ENCODE peak calls at places on chromosomes 6 and 20, in nine cellular contexts. One of them, this sample, is unnamed. For H3K4me1 and H3K9me3, the result is how much of the 10 kb centered on the place peaks cover.

GRCh38 chr6:122352958-122353357 is 46.5 kb upstream of the HSF2 start:
- DNase-seq in spleen: no peak
- DNase-seq in Peyer's patch: no peak
- DNase-seq in heart right ventricle: no peak
- DNase-seq in heart left ventricle: no peak
- DNase-seq in mucosa of descending colon: no peak
- DNase-seq in thoracic aorta: no peak
- DNase-seq in adrenal gland: no peak
- DNase-seq in cardiac muscle cell: no peak
- DNase-seq in this sample: no peak

GRCh38 chr6:116389357-116389756 is 18.6 kb downstream of the DSE start:
- DNase-seq in spleen: no peak
- DNase-seq in Peyer's patch: no peak
- DNase-seq in heart right ventricle: no peak
- DNase-seq in heart left ventricle: no peak
- DNase-seq in mucosa of descending colon: no peak
- DNase-seq in thoracic aorta: no peak
- DNase-seq in adrenal gland: no peak
- DNase-seq in cardiac muscle cell: no peak
- DNase-seq in this sample: no peak

GRCh38 chr20:13008761-13009681 is at the start of gene SPTLC3:
- DNase-seq in spleen: no peak
- DNase-seq in Peyer's patch: peak
- DNase-seq in heart right ventricle: no peak
- DNase-seq in heart left ventricle: no peak
- DNase-seq in mucosa of descending colon: no peak
- DNase-seq in thoracic aorta: no peak
- DNase-seq in adrenal gland: peak
- DNase-seq in cardiac muscle cell: peak
- DNase-seq in this sample: peak

GRCh38 chr6:13097454-13097853 is 230.9 kb downstream of the TBC1D7 start:
- DNase-seq in spleen: no peak
- DNase-seq in Peyer's patch: no peak
- DNase-seq in heart right ventricle: no peak
- DNase-seq in heart left ventricle: no peak
- DNase-seq in mucosa of descending colon: no peak
- DNase-seq in thoracic aorta: no peak
- DNase-seq in adrenal gland: no peak
- DNase-seq in cardiac muscle cell: no peak
- DNase-seq in this sample: no peak

GRCh38 chr20:2751868-2752630 is 48.4 kb downstream of the CPXM1 start:
- DNase-seq in spleen: peak
- DNase-seq in Peyer's patch: peak
- DNase-seq in heart right ventricle: peak
- DNase-seq in heart left ventricle: no peak
- DNase-seq in mucosa of descending colon: peak
- DNase-seq in thoracic aorta: no peak
- DNase-seq in adrenal gland: peak
- DNase-seq in cardiac muscle cell: peak
- DNase-seq in this sample: no peak

GRCh38 chr20:16553161-16553560 is 20.1 kb downstream of the KIF16B start:
- DNase-seq in spleen: no peak
- DNase-seq in Peyer's patch: no peak
- DNase-seq in heart right ventricle: no peak
- DNase-seq in heart left ventricle: no peak
- DNase-seq in mucosa of descending colon: no peak
- DNase-seq in thoracic aorta: no peak
- DNase-seq in adrenal gland: peak
- DNase-seq in cardiac muscle cell: no peak
- DNase-seq in this sample: no peak

GRCh38 chr20:46011631-46012482 is 3.1 kb downstream of the MMP9 start:
- DNase-seq in spleen: peak
- DNase-seq in Peyer's patch: peak
- DNase-seq in heart right ventricle: peak
- DNase-seq in heart left ventricle: peak
- DNase-seq in mucosa of descending colon: peak
- DNase-seq in thoracic aorta: no peak
- DNase-seq in adrenal gland: peak
- DNase-seq in cardiac muscle cell: peak
- DNase-seq in this sample: peak

GRCh38 chr6:138406443-138406842 is 2.4 kb downstream of the HEBP2 start:
- DNase-seq in spleen: no peak
- DNase-seq in Peyer's patch: no peak
- DNase-seq in heart right ventricle: no peak
- DNase-seq in heart left ventricle: no peak
- DNase-seq in mucosa of descending colon: no peak
- DNase-seq in thoracic aorta: no peak
- DNase-seq in adrenal gland: no peak
- DNase-seq in cardiac muscle cell: no peak
- DNase-seq in this sample: no peak

GRCh38 chr6:109715616-109716015 is 24.5 kb downstream of the FIG4 start:
- DNase-seq in spleen: no peak
- DNase-seq in Peyer's patch: no peak
- DNase-seq in heart right ventricle: no peak
- DNase-seq in heart left ventricle: no peak
- DNase-seq in mucosa of descending colon: no peak
- DNase-seq in thoracic aorta: no peak
- DNase-seq in adrenal gland: no peak
- DNase-seq in cardiac muscle cell: peak
- DNase-seq in this sample: no peak

GRCh38 chr6:151014404-151015150 is 149.1 kb downstream of the MTHFD1L start:
- DNase-seq in spleen: peak
- DNase-seq in Peyer's patch: peak
- DNase-seq in heart right ventricle: peak
- DNase-seq in heart left ventricle: peak
- DNase-seq in mucosa of descending colon: peak
- DNase-seq in thoracic aorta: no peak
- DNase-seq in adrenal gland: peak
- DNase-seq in cardiac muscle cell: peak
- DNase-seq in this sample: peak

GRCh38 chr6:125191916-125192609 is 38.5 kb downstream of the TPD52L1 start:
- DNase-seq in spleen: no peak
- DNase-seq in Peyer's patch: peak
- DNase-seq in heart right ventricle: peak
- DNase-seq in heart left ventricle: no peak
- DNase-seq in mucosa of descending colon: no peak
- DNase-seq in thoracic aorta: peak
- DNase-seq in adrenal gland: peak
- DNase-seq in cardiac muscle cell: peak
- DNase-seq in this sample: peak

GRCh38 chr6:52995913-52996685 is 1.0 kb upstream of the GSTA4 start:
- DNase-seq in spleen: peak
- DNase-seq in Peyer's patch: peak
- DNase-seq in heart right ventricle: peak
- DNase-seq in heart left ventricle: no peak
- DNase-seq in mucosa of descending colon: no peak
- DNase-seq in thoracic aorta: no peak
- DNase-seq in adrenal gland: peak
- DNase-seq in cardiac muscle cell: peak
- DNase-seq in this sample: peak

GRCh38 chr20:3940905-3941304 is 51.7 kb downstream of the PANK2 start:
- DNase-seq in spleen: no peak
- DNase-seq in Peyer's patch: no peak
- DNase-seq in heart right ventricle: no peak
- DNase-seq in heart left ventricle: no peak
- DNase-seq in mucosa of descending colon: no peak
- DNase-seq in thoracic aorta: no peak
- DNase-seq in adrenal gland: no peak
- DNase-seq in cardiac muscle cell: no peak
- DNase-seq in this sample: no peak

GRCh38 chr20:64244870-64245603 is 10.5 kb upstream of the PCMTD2 start:
- DNase-seq in spleen: peak
- DNase-seq in Peyer's patch: peak
- DNase-seq in heart right ventricle: no peak
- DNase-seq in heart left ventricle: no peak
- DNase-seq in mucosa of descending colon: no peak
- DNase-seq in thoracic aorta: no peak
- DNase-seq in adrenal gland: no peak
- DNase-seq in cardiac muscle cell: no peak
- DNase-seq in this sample: no peak

GRCh38 chr20:5482791-5483190 is 166.0 kb upstream of the PROKR2 start:
- DNase-seq in spleen: no peak
- DNase-seq in Peyer's patch: peak
- DNase-seq in heart right ventricle: no peak
- DNase-seq in heart left ventricle: no peak
- DNase-seq in mucosa of descending colon: no peak
- DNase-seq in thoracic aorta: no peak
- DNase-seq in adrenal gland: no peak
- DNase-seq in cardiac muscle cell: peak
- DNase-seq in this sample: no peak

GRCh38 chr6:85464260-85464644 is 14.4 kb downstream of the NT5E start:
- DNase-seq in spleen: no peak
- DNase-seq in Peyer's patch: no peak
- DNase-seq in heart right ventricle: no peak
- DNase-seq in heart left ventricle: no peak
- DNase-seq in mucosa of descending colon: no peak
- DNase-seq in thoracic aorta: peak
- DNase-seq in adrenal gland: peak
- DNase-seq in cardiac muscle cell: peak
- DNase-seq in this sample: no peak
- H3K4me1 ChIP-seq in spleen: under half
- H3K4me1 ChIP-seq in Peyer's patch: under half
- H3K4me1 ChIP-seq in heart right ventricle: under half
- H3K4me1 ChIP-seq in heart left ventricle: under half
- H3K4me1 ChIP-seq in mucosa of descending colon: under half
- H3K4me1 ChIP-seq in thoracic aorta: half or more
- H3K4me1 ChIP-seq in adrenal gland: under half
- H3K4me1 ChIP-seq in cardiac muscle cell: under half
- H3K4me1 ChIP-seq in this sample: under half

DNA sequence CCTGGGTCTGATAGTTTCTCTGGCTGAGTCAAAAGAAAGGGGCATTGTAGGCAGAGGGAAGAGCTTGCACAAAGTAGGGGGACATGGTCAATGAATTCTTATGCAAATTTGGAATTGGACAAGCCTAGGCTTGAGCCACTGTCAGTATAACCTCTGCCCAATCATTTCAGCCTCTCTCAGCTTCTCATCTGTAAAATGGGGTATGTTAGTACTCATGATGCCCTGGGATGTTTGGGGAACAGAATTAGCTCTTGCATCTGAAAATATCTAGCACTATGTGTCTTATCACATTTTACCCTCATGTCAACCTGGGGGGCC is 148.6 kb downstream of the DHX35 start:
- DNase-seq in spleen: no peak
- DNase-seq in Peyer's patch: no peak
- DNase-seq in heart right ventricle: no peak
- DNase-seq in heart left ventricle: no peak
- DNase-seq in mucosa of descending colon: no peak
- DNase-seq in thoracic aorta: no peak
- DNase-seq in adrenal gland: no peak
- DNase-seq in cardiac muscle cell: no peak
- DNase-seq in this sample: no peak
- H3K9me3 ChIP-seq in spleen: under half
- H3K9me3 ChIP-seq in Peyer's patch: under half
- H3K9me3 ChIP-seq in heart right ventricle: under half
- H3K9me3 ChIP-seq in heart left ventricle: under half
- H3K9me3 ChIP-seq in mucosa of descending colon: under half
- H3K9me3 ChIP-seq in thoracic aorta: under half
- H3K9me3 ChIP-seq in adrenal gland: under half
- H3K9me3 ChIP-seq in cardiac muscle cell: under half
- H3K9me3 ChIP-seq in this sample: under half

GRCh38 chr20:49620364-49621240 is 52.7 kb upstream of the PTGIS start:
- DNase-seq in spleen: no peak
- DNase-seq in Peyer's patch: peak
- DNase-seq in heart right ventricle: no peak
- DNase-seq in heart left ventricle: no peak
- DNase-seq in mucosa of descending colon: no peak
- DNase-seq in thoracic aorta: no peak
- DNase-seq in adrenal gland: no peak
- DNase-seq in cardiac muscle cell: no peak
- DNase-seq in this sample: no peak
- H3K4me3 ChIP-seq in spleen: no peak
- H3K4me3 ChIP-seq in Peyer's patch: no peak
- H3K4me3 ChIP-seq in heart right ventricle: no peak
- H3K4me3 ChIP-seq in heart left ventricle: no peak
- H3K4me3 ChIP-seq in mucosa of descending colon: no peak
- H3K4me3 ChIP-seq in thoracic aorta: no peak
- H3K4me3 ChIP-seq in adrenal gland: no peak
- H3K4me3 ChIP-seq in cardiac muscle cell: no peak
- H3K4me3 ChIP-seq in this sample: no peak

DNA sequence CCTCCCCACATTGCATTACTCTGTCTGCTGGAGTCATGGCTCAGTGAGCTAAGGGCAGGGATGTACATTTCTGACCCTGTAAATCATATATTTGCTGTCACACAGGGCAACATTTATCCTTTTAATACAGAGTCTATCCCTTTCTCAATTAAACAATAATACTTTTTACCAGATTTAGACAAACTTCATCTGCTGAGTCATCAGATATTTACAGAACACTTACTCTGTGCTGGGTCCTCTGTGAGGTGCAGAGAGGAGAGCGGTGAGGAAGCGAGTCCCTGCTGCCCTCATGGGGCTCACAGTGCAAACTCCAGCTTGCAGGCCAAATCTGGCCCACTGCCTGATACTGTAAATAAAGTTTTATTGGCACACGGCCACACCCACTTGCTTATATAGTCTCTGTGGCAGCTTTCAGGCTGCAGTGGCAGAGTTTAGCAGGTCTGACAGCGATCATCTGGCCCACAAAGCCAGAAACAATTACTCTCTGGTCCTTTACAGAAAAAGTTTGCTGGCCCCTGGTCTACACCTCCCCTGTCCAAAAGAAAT is 144.5 kb downstream of the CDH26 start:
- DNase-seq in spleen: no peak
- DNase-seq in Peyer's patch: no peak
- DNase-seq in heart right ventricle: no peak
- DNase-seq in heart left ventricle: no peak
- DNase-seq in mucosa of descending colon: no peak
- DNase-seq in thoracic aorta: no peak
- DNase-seq in adrenal gland: no peak
- DNase-seq in cardiac muscle cell: no peak
- DNase-seq in this sample: no peak
- H3K4me1 ChIP-seq in spleen: under half
- H3K4me1 ChIP-seq in Peyer's patch: under half
- H3K4me1 ChIP-seq in heart right ventricle: under half
- H3K4me1 ChIP-seq in heart left ventricle: under half
- H3K4me1 ChIP-seq in mucosa of descending colon: under half
- H3K4me1 ChIP-seq in thoracic aorta: under half
- H3K4me1 ChIP-seq in adrenal gland: under half
- H3K4me1 ChIP-seq in cardiac muscle cell: under half
- H3K4me1 ChIP-seq in this sample: under half

DNA sequence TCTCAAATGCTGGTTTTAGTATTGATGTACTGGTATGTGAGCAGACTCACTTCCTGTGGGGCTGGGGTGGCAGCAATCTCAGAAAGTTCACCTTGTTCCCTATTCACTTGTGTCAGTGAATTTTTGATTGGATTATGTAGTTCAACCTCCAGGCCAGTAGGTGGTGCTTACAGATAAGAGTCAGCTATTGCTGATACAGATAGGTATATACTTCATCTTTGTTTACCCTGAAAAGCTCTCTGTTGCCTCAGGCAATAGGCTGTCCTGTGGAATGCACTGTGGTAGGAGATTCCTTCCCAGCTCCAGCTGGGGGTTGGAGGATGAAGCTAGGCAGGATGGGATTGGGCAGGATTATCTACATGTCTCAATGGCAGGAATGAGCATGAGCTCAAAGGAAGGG is 851.2 kb upstream of the EYS start:
- DNase-seq in spleen: no peak
- DNase-seq in Peyer's patch: no peak
- DNase-seq in heart right ventricle: no peak
- DNase-seq in heart left ventricle: no peak
- DNase-seq in mucosa of descending colon: no peak
- DNase-seq in thoracic aorta: no peak
- DNase-seq in adrenal gland: no peak
- DNase-seq in cardiac muscle cell: no peak
- DNase-seq in this sample: no peak
- H3K9me3 ChIP-seq in spleen: under half
- H3K9me3 ChIP-seq in Peyer's patch: under half
- H3K9me3 ChIP-seq in heart right ventricle: under half
- H3K9me3 ChIP-seq in heart left ventricle: under half
- H3K9me3 ChIP-seq in mucosa of descending colon: half or more
- H3K9me3 ChIP-seq in thoracic aorta: under half
- H3K9me3 ChIP-seq in adrenal gland: under half
- H3K9me3 ChIP-seq in cardiac muscle cell: under half
- H3K9me3 ChIP-seq in this sample: under half